ENCODE peak calls at places on chromosomes 13 and 19, in nine cellular contexts. One of them, this sample, is unnamed.

GRCh38 chr19:33193864-33194362 is at the start of gene LRP3:
- DNase-seq in DMS153: no peak
- DNase-seq in COLO829: no peak
- DNase-seq in ELF-1: peak
- DNase-seq in HEK293T: peak
- DNase-seq in progenitor cell of endocrine pancreas: peak
- DNase-seq in H9: no peak
- DNase-seq in T-helper 17 cell: no peak
- DNase-seq in ascending aorta: no peak
- DNase-seq in this sample: no peak

GRCh38 chr19:46442808-46443450 is 14.2 kb upstream of the PNMA8C start:
- DNase-seq in ascending aorta: no peak
- DNase-seq in DMS153: no peak
- DNase-seq in COLO829: peak
- DNase-seq in ELF-1: no peak
- DNase-seq in HEK293T: no peak
- DNase-seq in progenitor cell of endocrine pancreas: no peak
- DNase-seq in H9: no peak
- DNase-seq in T-helper 17 cell: no peak
- DNase-seq in this sample: no peak

GRCh38 chr19:33245948-33246728 is 20.5 kb upstream of the SLC7A10 start:
- DNase-seq in H9: no peak
- DNase-seq in HEK293T: no peak
- DNase-seq in T-helper 17 cell: no peak
- DNase-seq in DMS153: no peak
- DNase-seq in ascending aorta: no peak
- DNase-seq in progenitor cell of endocrine pancreas: no peak
- DNase-seq in COLO829: no peak
- DNase-seq in ELF-1: no peak
- DNase-seq in this sample: no peak

GRCh38 chr19:14310055-14310454 is 71.2 kb upstream of the ADGRE5 start:
- DNase-seq in T-helper 17 cell: no peak
- DNase-seq in H9: no peak
- DNase-seq in ELF-1: no peak
- DNase-seq in COLO829: no peak
- DNase-seq in progenitor cell of endocrine pancreas: no peak
- DNase-seq in ascending aorta: no peak
- DNase-seq in HEK293T: no peak
- DNase-seq in DMS153: no peak
- DNase-seq in this sample: peak

GRCh38 chr13:109655206-109655600 is 131.2 kb downstream of the IRS2 start:
- DNase-seq in H9: no peak
- DNase-seq in COLO829: peak
- DNase-seq in DMS153: no peak
- DNase-seq in T-helper 17 cell: no peak
- DNase-seq in ELF-1: no peak
- DNase-seq in ascending aorta: no peak
- DNase-seq in HEK293T: no peak
- DNase-seq in progenitor cell of endocrine pancreas: no peak
- DNase-seq in this sample: no peak

GRCh38 chr13:98785968-98786367 is 33.5 kb upstream of the SLC15A1 start:
- DNase-seq in ELF-1: no peak
- DNase-seq in T-helper 17 cell: no peak
- DNase-seq in COLO829: no peak
- DNase-seq in DMS153: no peak
- DNase-seq in progenitor cell of endocrine pancreas: no peak
- DNase-seq in HEK293T: no peak
- DNase-seq in ascending aorta: no peak
- DNase-seq in H9: no peak
- DNase-seq in this sample: no peak

GRCh38 chr13:100608906-100609305 is 20.3 kb upstream of the GGACT start:
- DNase-seq in progenitor cell of endocrine pancreas: no peak
- DNase-seq in DMS153: no peak
- DNase-seq in H9: no peak
- DNase-seq in ELF-1: no peak
- DNase-seq in ascending aorta: no peak
- DNase-seq in HEK293T: no peak
- DNase-seq in COLO829: peak
- DNase-seq in T-helper 17 cell: no peak
- DNase-seq in this sample: peak

GRCh38 chr19:53311044-53311443 is 22.5 kb upstream of the ZNF845 start:
- DNase-seq in DMS153: no peak
- DNase-seq in progenitor cell of endocrine pancreas: no peak
- DNase-seq in ELF-1: no peak
- DNase-seq in COLO829: no peak
- DNase-seq in ascending aorta: no peak
- DNase-seq in HEK293T: no peak
- DNase-seq in H9: no peak
- DNase-seq in T-helper 17 cell: no peak
- DNase-seq in this sample: no peak

GRCh38 chr13:52405767-52406494 is at the start of gene THSD1:
- DNase-seq in DMS153: no peak
- DNase-seq in H9: peak
- DNase-seq in ascending aorta: peak
- DNase-seq in ELF-1: peak
- DNase-seq in T-helper 17 cell: no peak
- DNase-seq in COLO829: no peak
- DNase-seq in HEK293T: peak
- DNase-seq in progenitor cell of endocrine pancreas: peak
- DNase-seq in this sample: peak

This sample was measured in GM13976.